ENCODE peak calls at places on chromosome 19, in four cellular contexts. T, C, B and O are unnamed samples.

GRCh38 chr19:13099073-13099999 is 3.3 kb downstream of the LYL1 start:
- DNase-seq in T (peak), C (no peak), B (peak), O (peak)

GRCh38 chr19:47609885-47610545 is 1.1 kb downstream of the BICRA start:
- DNase-seq in T (peak), C (peak), B (peak), O (peak)

GRCh38 chr19:45764947-45765346 is 4.1 kb downstream of the SIX5 start:
- DNase-seq in T (no peak), C (no peak), B (no peak), O (no peak)

GRCh38 chr19:17183271-17183757 is 31.8 kb upstream of the USE1 start:
- DNase-seq in T (no peak), C (no peak), B (no peak), O (no peak)

GRCh38 chr19:58227964-58228583 is 640 bp upstream of the ZNF544 start:
- DNase-seq in T (no peak), C (no peak), B (no peak), O (no peak)

GRCh38 chr19:35457173-35457572 is 9.1 kb downstream of the FFAR2 start:
- DNase-seq in T (no peak), C (no peak), B (no peak), O (no peak)

GRCh38 chr19:35644987-35645679 is 3.0 kb upstream of the COX6B1 start:
- DNase-seq in T (peak), C (peak), B (peak), O (peak)

GRCh38 chr19:5586300-5587070 is 18.7 kb upstream of the TINCR start:
- DNase-seq in T (no peak), C (no peak), B (no peak), O (no peak)

GRCh38 chr19:11479470-11480080 is 1.3 kb downstream of the ELAVL3 start:
- DNase-seq in T (no peak), C (peak), B (peak), O (peak)

GRCh38 chr19:38143847-38144246 is 80.2 kb downstream of the DPF1 start:
- DNase-seq in T (no peak), C (no peak), B (no peak), O (no peak)

GRCh38 chr19:11887618-11888531 is at the start of gene ZNF69:
- DNase-seq in T (peak), C (peak), B (peak), O (peak)

GRCh38 chr19:28449803-28450202 is 763.1 kb downstream of the UQCRFS1 start:
- DNase-seq in T (no peak), C (no peak), B (no peak), O (no peak)

GRCh38 chr19:46840157-46840942 is 10.3 kb downstream of the AP2S1 start:
- DNase-seq in T (no peak), C (peak), B (peak), O (peak)

GRCh38 chr19:46863818-46864629 is 3.2 kb downstream of the ARHGAP35 start:
- DNase-seq in T (peak), C (no peak), B (peak), O (no peak)

GRCh38 chr19:55116232-55117062 is 990 bp downstream of the PPP1R12C start:
- DNase-seq in T (no peak), C (peak), B (peak), O (peak)

GRCh38 chr19:3366104-3366760 is at the start of gene NFIC:
- DNase-seq in T (peak), C (peak), B (peak), O (peak)

GRCh38 chr19:54312436-54313362 is at the start of gene LILRA5:
- DNase-seq in T (peak), C (no peak), B (peak), O (no peak)

GRCh38 chr19:6424190-6424938 is at the start of gene KHSRP:
- DNase-seq in T (no peak), C (peak), B (no peak), O (peak)

GRCh38 chr19:54231077-54231931 is 8.5 kb upstream of the LILRB3 start:
- DNase-seq in T (peak), C (peak), B (peak), O (peak)

DNA sequence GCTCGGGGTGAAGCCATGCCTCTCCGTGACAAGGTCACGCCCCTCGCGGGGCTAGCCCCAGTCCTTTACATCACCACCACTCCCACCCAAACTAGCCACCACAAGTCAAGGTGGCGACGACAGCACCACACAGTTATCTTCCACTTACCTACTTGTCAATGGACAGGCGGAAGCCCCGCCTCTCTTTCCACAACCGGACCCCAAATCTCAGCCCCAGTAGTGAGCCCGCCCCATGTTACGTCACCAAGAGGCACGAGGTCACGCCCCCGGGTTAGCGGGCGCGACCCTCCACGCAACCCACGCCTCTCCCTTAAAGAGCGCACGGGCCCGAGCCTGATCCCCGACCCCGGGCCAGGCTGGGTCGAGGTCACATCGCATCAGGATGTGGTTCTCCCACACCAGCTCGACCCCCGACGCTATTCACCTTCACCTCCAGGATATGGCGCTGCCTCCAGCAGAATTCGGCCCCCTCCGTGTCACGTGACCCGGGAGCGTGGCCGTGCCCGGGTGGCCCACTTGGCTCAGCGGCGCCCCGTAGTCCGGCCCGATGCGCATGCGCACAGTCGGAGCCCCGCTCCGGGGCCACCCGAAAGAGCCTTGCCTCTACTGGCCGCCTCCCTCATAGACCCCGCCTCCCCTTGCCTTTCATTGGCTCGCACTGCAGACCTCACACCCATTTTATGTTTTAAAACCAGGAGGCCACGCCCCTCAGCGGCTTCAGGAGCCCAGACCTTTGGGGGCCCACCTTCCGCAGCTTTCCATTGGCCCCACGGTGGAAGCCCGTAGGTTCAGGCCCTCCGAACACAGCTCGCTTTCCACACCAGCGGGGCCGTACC is 18.2 kb downstream of the SYDE1 start:
- DNase-seq in T (peak), C (peak), B (peak), O (peak)
- TF ChIP-seq POLR2A in T (no peak), C (peak), B (peak), O (peak)

GRCh38 chr19:40379446-40380198 is 10.4 kb downstream of the HIPK4 start:
- DNase-seq in T (no peak), C (no peak), B (no peak), O (no peak)
- TF ChIP-seq POLR2A in T (no peak), C (no peak), B (no peak), O (no peak)

GRCh38 chr19:19256072-19256969 is 16.8 kb downstream of the TM6SF2 start:
- DNase-seq in T (no peak), C (no peak), B (no peak), O (no peak)

GRCh38 chr19:19258589-19259338 is 14.3 kb downstream of the TM6SF2 start:
- DNase-seq in T (no peak), C (no peak), B (no peak), O (no peak)

GRCh38 chr19:19259741-19260140 is 13.4 kb downstream of the TM6SF2 start:
- DNase-seq in T (no peak), C (no peak), B (no peak), O (peak)

GRCh38 chr19:19257137-19257536 is 16.0 kb downstream of the TM6SF2 start:
- DNase-seq in T (no peak), C (no peak), B (peak), O (no peak)

DNA sequence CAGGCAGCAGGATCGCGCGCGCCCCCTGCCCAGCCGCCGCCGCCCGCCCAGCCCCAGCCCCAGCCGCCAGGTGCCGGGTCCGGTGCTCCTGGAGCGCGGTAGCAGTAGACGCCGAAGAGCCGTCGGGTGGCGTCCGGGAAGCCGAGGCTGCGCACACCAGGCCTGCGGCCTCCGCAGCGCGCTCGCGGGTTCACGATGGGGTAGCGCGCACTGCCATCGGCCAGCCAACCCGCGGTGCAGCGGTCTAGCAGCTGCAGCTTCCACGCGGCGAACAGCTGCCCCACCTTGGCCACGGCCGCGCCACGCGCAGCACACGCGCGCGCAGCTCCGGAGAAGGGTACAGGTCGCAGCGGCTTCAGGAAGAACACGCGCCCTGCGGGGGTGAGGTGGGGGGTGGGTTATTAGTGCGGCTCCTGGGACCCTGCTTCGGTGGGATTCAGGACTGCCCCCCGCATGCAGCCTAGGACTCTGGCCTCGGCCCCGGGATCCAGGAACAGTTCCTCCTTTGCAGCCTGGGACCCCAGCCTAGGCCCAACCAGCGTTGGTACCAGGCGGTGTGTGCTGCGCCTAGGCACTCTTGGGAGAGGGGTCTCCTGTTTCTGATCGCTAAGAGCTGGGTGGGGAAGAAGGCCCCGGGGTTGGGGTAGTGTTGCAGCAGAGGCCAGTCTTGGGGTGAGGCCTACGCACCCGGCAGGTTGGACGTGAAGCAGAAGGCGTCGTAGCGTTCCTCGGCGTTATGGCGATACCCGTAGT is 15.1 kb downstream of the TM6SF2 start:
- DNase-seq in T (no peak), C (no peak), B (no peak), O (no peak)
- TF ChIP-seq POLR2A in T (no peak), C (no peak), B (no peak), O (no peak)

GRCh38 chr19:43464089-43464775 is 1.2 kb downstream of the LYPD3 start:
- DNase-seq in T (peak), C (peak), B (peak), O (peak)
- TF ChIP-seq POLR2A in T (no peak), C (no peak), B (no peak), O (no peak)

DNA sequence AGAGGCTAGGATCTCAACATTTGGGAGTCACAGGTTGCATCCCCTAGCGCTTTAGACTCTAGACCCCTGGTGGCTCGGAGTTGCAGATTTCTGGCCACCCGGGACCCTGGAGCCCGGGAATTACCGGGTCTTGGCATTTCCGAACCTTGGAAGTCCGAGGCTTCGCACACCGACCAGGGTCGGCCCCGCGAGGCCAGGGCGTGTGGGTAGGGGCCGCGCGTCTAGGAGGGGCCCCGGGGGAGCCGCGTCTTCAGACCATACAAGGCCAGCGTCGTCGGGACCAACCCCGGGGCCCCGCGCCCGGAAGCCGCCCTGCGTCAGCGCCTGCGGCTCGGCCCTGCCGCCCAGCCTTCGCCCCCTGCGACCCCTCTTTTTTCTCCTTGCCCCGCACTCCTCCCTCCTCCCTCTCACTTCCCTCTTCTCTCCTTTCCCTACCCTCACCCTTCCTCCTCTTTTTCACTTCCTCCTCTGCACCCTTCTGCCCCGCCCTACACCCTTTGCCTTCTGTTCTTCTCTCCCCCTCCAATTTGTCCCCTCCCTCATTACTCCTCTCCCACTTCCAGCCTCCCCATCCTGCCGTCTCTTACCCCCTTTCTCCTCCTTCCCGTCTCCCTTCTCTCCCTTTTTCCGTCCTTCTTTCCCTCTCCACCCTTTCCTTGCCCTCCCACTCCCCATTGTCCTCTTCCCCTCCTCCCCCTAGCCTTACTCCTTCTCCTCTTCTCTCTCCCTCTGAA is 2.4 kb upstream of the PLEKHG2 start:
- DNase-seq in T (peak), C (peak), B (peak), O (peak)
- TF ChIP-seq POLR2A in T (peak), C (peak), B (no peak), O (peak)

GRCh38 chr19:1863308-1863637 is at the start of gene KLF16:
- DNase-seq in T (no peak), C (no peak), B (no peak), O (no peak)
- TF ChIP-seq POLR2A in T (peak), C (peak), B (no peak), O (no peak)

GRCh38 chr19:48780684-48781391 is 25.5 kb downstream of the FGF21 start:
- DNase-seq in T (no peak), C (peak), B (peak), O (peak)
- TF ChIP-seq POLR2A in T (no peak), C (peak), B (no peak), O (no peak)

GRCh38 chr19:32674959-32675719 is at the start of gene ANKRD27:
- DNase-seq in T (peak), C (peak), B (peak), O (peak)
- TF ChIP-seq POLR2A in T (no peak), C (peak), B (peak), O (peak)